ENCODE peak calls at places on chromosome 21, in five cellular contexts. One of them, this sample, is unnamed.

GRCh38 chr21:35663856-35664606 is 396.3 kb downstream of the SETD4 start:
- DNase-seq in K562: no peak
- DNase-seq in dorsolateral prefrontal cortex: no peak
- DNase-seq in breast epithelium: no peak
- DNase-seq in left ventricle myocardium inferior: no peak
- DNase-seq in this sample: no peak

GRCh38 chr21:24590261-24590660 is 1017.0 kb downstream of the MRPL39 start:
- DNase-seq in dorsolateral prefrontal cortex: no peak
- DNase-seq in left ventricle myocardium inferior: no peak
- DNase-seq in breast epithelium: no peak
- DNase-seq in K562: no peak
- DNase-seq in this sample: no peak

GRCh38 chr21:46347791-46348381 is 23.9 kb downstream of the PCNT start:
- DNase-seq in breast epithelium: no peak
- DNase-seq in dorsolateral prefrontal cortex: no peak
- DNase-seq in left ventricle myocardium inferior: peak; percentile 74
- DNase-seq in K562: no peak
- DNase-seq in this sample: no peak

GRCh38 chr21:24594082-24594481 is 1013.2 kb downstream of the MRPL39 start:
- DNase-seq in breast epithelium: no peak
- DNase-seq in dorsolateral prefrontal cortex: no peak
- DNase-seq in K562: peak; percentile 3
- DNase-seq in left ventricle myocardium inferior: no peak
- DNase-seq in this sample: no peak

GRCh38 chr21:33395866-33396265 is 7.3 kb upstream of the IFNGR2 start:
- DNase-seq in dorsolateral prefrontal cortex: no peak
- DNase-seq in left ventricle myocardium inferior: no peak
- DNase-seq in K562: no peak
- DNase-seq in breast epithelium: no peak
- DNase-seq in this sample: no peak

GRCh38 chr21:22892041-22892440 is 1893.8 kb downstream of the NCAM2 start:
- DNase-seq in left ventricle myocardium inferior: no peak
- DNase-seq in dorsolateral prefrontal cortex: no peak
- DNase-seq in K562: no peak
- DNase-seq in breast epithelium: no peak
- DNase-seq in this sample: no peak

GRCh38 chr21:32889596-32889995 is 118.0 kb upstream of the PAXBP1 start:
- DNase-seq in dorsolateral prefrontal cortex: no peak
- DNase-seq in breast epithelium: no peak
- DNase-seq in K562: no peak
- DNase-seq in left ventricle myocardium inferior: no peak
- DNase-seq in this sample: no peak

GRCh38 chr21:34946385-34947121 is 102.5 kb downstream of the RUNX1 start:
- DNase-seq in left ventricle myocardium inferior: no peak
- DNase-seq in dorsolateral prefrontal cortex: no peak
- DNase-seq in K562: no peak
- DNase-seq in breast epithelium: no peak
- DNase-seq in this sample: no peak

GRCh38 chr21:38958940-38959685 is 153.4 kb downstream of the ETS2 start:
- DNase-seq in K562: peak; percentile 15
- DNase-seq in left ventricle myocardium inferior: no peak
- DNase-seq in dorsolateral prefrontal cortex: no peak
- DNase-seq in breast epithelium: no peak
- DNase-seq in this sample: no peak

GRCh38 chr21:40616377-40616704 is 230.6 kb downstream of the DSCAM start:
- DNase-seq in dorsolateral prefrontal cortex: no peak
- DNase-seq in left ventricle myocardium inferior: no peak
- DNase-seq in K562: no peak
- DNase-seq in breast epithelium: no peak
- DNase-seq in this sample: no peak

GRCh38 chr21:31514598-31514997 is 144.9 kb upstream of the SOD1 start:
- DNase-seq in K562: no peak
- DNase-seq in left ventricle myocardium inferior: no peak
- DNase-seq in breast epithelium: no peak
- DNase-seq in dorsolateral prefrontal cortex: peak; percentile 84
- DNase-seq in this sample: peak; percentile 57

GRCh38 chr21:26100573-26100972 is 70.0 kb downstream of the APP start:
- DNase-seq in left ventricle myocardium inferior: no peak
- DNase-seq in breast epithelium: no peak
- DNase-seq in K562: no peak
- DNase-seq in dorsolateral prefrontal cortex: no peak
- DNase-seq in this sample: no peak

GRCh38 chr21:32728455-32729237 is 833 bp upstream of the SYNJ1 start:
- DNase-seq in dorsolateral prefrontal cortex: no peak
- DNase-seq in K562: no peak
- DNase-seq in breast epithelium: no peak
- DNase-seq in left ventricle myocardium inferior: no peak
- DNase-seq in this sample: no peak

GRCh38 chr21:35408401-35408800 is 359.3 kb upstream of the RUNX1 start:
- DNase-seq in breast epithelium: no peak
- DNase-seq in dorsolateral prefrontal cortex: no peak
- DNase-seq in left ventricle myocardium inferior: no peak
- DNase-seq in K562: no peak
- DNase-seq in this sample: no peak

GRCh38 chr21:31248598-31248997 is 95.5 kb downstream of the TIAM1 start:
- DNase-seq in left ventricle myocardium inferior: no peak
- DNase-seq in dorsolateral prefrontal cortex: no peak
- DNase-seq in K562: no peak
- DNase-seq in breast epithelium: no peak
- DNase-seq in this sample: no peak

GRCh38 chr21:33686386-33686785 is 44.1 kb downstream of the ITSN1 start:
- DNase-seq in K562: no peak
- DNase-seq in left ventricle myocardium inferior: no peak
- DNase-seq in breast epithelium: no peak
- DNase-seq in dorsolateral prefrontal cortex: no peak
- DNase-seq in this sample: no peak

GRCh38 chr21:31416465-31416864 is 72.4 kb upstream of the TIAM1 start:
- DNase-seq in dorsolateral prefrontal cortex: no peak
- DNase-seq in K562: no peak
- DNase-seq in left ventricle myocardium inferior: no peak
- DNase-seq in breast epithelium: no peak
- DNase-seq in this sample: no peak

GRCh38 chr21:33643658-33644311 is 1.5 kb downstream of the ITSN1 start:
- DNase-seq in K562: peak; percentile 18
- DNase-seq in dorsolateral prefrontal cortex: no peak
- DNase-seq in left ventricle myocardium inferior: no peak
- DNase-seq in breast epithelium: no peak
- DNase-seq in this sample: no peak

GRCh38 chr21:32349333-32349944 is 43.4 kb downstream of the URB1 start:
- DNase-seq in K562: no peak
- DNase-seq in breast epithelium: no peak
- DNase-seq in dorsolateral prefrontal cortex: no peak
- DNase-seq in left ventricle myocardium inferior: no peak
- DNase-seq in this sample: no peak

GRCh38 chr21:20943476-20944085 is 54.6 kb upstream of the NCAM2 start:
- DNase-seq in dorsolateral prefrontal cortex: peak; percentile 52
- DNase-seq in left ventricle myocardium inferior: no peak
- DNase-seq in K562: no peak
- DNase-seq in breast epithelium: no peak
- DNase-seq in this sample: no peak

GRCh38 chr21:31606081-31606874 is 53.2 kb upstream of the SOD1 start:
- DNase-seq in K562: no peak
- DNase-seq in breast epithelium: no peak
- DNase-seq in left ventricle myocardium inferior: no peak
- DNase-seq in dorsolateral prefrontal cortex: no peak
- DNase-seq in this sample: no peak

GRCh38 chr21:25107708-25108107 is 499.6 kb downstream of the MRPL39 start:
- DNase-seq in breast epithelium: no peak
- DNase-seq in dorsolateral prefrontal cortex: no peak
- DNase-seq in left ventricle myocardium inferior: no peak
- DNase-seq in K562: no peak
- DNase-seq in this sample: no peak

GRCh38 chr21:20639026-20639425 is 359.2 kb upstream of the NCAM2 start:
- DNase-seq in left ventricle myocardium inferior: no peak
- DNase-seq in dorsolateral prefrontal cortex: no peak
- DNase-seq in K562: no peak
- DNase-seq in breast epithelium: no peak
- DNase-seq in this sample: no peak

GRCh38 chr21:20459838-20460237 is 538.4 kb upstream of the NCAM2 start:
- DNase-seq in left ventricle myocardium inferior: no peak
- DNase-seq in breast epithelium: no peak
- DNase-seq in K562: no peak
- DNase-seq in dorsolateral prefrontal cortex: no peak
- DNase-seq in this sample: no peak

GRCh38 chr21:17371470-17371869 is 141.4 kb upstream of the CXADR start:
- DNase-seq in left ventricle myocardium inferior: no peak
- DNase-seq in dorsolateral prefrontal cortex: no peak
- DNase-seq in breast epithelium: no peak
- DNase-seq in K562: no peak
- DNase-seq in this sample: no peak

GRCh38 chr21:33480481-33481103 is 818 bp upstream of the TMEM50B start:
- DNase-seq in dorsolateral prefrontal cortex: no peak
- DNase-seq in K562: no peak
- DNase-seq in left ventricle myocardium inferior: no peak
- DNase-seq in breast epithelium: no peak
- DNase-seq in this sample: no peak

GRCh38 chr21:32456497-32456918 is 44.0 kb downstream of the EVA1C start:
- DNase-seq in K562: no peak
- DNase-seq in left ventricle myocardium inferior: no peak
- DNase-seq in dorsolateral prefrontal cortex: no peak
- DNase-seq in breast epithelium: no peak
- DNase-seq in this sample: no peak

GRCh38 chr21:31253684-31254083 is 90.4 kb downstream of the TIAM1 start:
- DNase-seq in dorsolateral prefrontal cortex: no peak
- DNase-seq in K562: no peak
- DNase-seq in left ventricle myocardium inferior: no peak
- DNase-seq in breast epithelium: no peak
- DNase-seq in this sample: no peak

GRCh38 chr21:37276377-37276776 is 9.2 kb upstream of the VPS26C start:
- DNase-seq in breast epithelium: no peak
- DNase-seq in dorsolateral prefrontal cortex: no peak
- DNase-seq in left ventricle myocardium inferior: no peak
- DNase-seq in K562: no peak
- DNase-seq in this sample: no peak

GRCh38 chr21:37281579-37281978 is 14.4 kb upstream of the VPS26C start:
- DNase-seq in dorsolateral prefrontal cortex: no peak
- DNase-seq in left ventricle myocardium inferior: no peak
- DNase-seq in K562: no peak
- DNase-seq in breast epithelium: no peak
- DNase-seq in this sample: no peak

GRCh38 chr21:37278199-37278598 is 11.1 kb upstream of the VPS26C start:
- DNase-seq in breast epithelium: no peak
- DNase-seq in left ventricle myocardium inferior: no peak
- DNase-seq in dorsolateral prefrontal cortex: no peak
- DNase-seq in K562: no peak
- DNase-seq in this sample: no peak

DNA sequence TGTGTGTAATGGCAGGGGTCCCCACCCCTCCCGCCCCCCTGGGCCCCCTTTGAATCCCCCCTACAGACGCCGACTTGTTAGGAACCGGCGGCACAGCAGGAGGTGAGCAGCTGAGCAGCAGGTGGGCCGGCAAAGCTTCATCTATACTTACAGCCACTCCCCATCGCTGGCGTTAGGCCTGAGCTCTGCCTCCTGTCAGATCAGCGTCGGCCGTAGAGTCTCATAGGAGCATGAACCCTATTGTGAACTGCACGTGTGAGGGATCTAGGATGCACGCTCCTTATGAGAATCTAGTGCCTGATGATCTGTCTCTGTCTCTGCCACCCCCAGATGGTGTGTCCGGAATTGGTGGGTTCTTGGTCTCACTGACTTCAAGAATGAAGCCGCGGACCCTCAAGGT is 14.9 kb upstream of the VPS26C start:
- DNase-seq in left ventricle myocardium inferior: no peak
- DNase-seq in dorsolateral prefrontal cortex: no peak
- DNase-seq in breast epithelium: no peak
- DNase-seq in K562: peak; percentile 54
- DNase-seq in this sample: no peak
- H3K27ac ChIP-seq in left ventricle myocardium inferior: no peak overlapping the region
- H3K27ac ChIP-seq in dorsolateral prefrontal cortex: no peak overlapping the region
- H3K27ac ChIP-seq in breast epithelium: no peak overlapping the region
- H3K27ac ChIP-seq in K562: no peak overlapping the region
- H3K27ac ChIP-seq in this sample: no peak overlapping the region

DNA sequence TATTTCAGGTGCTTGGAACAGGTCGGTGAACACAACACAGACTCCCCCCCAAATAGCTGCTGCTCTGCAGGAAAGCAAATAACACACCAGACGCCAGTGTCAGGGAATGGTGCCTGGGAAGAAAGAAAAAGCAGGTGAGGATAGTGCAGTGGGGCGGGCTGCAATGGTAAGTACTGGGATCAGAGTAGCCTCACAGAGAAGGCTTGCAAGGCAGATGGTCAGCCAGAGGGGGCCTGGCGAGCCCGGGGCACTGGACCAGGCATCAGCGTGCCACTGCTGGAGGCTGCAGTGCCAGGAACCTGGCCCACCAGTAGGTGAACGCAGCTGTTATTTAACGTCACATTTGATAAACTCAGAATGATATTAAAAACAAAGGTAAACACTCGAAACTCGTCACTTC is 60.0 kb downstream of the POFUT2 start:
- DNase-seq in breast epithelium: no peak
- DNase-seq in left ventricle myocardium inferior: no peak
- DNase-seq in K562: no peak
- DNase-seq in dorsolateral prefrontal cortex: no peak
- DNase-seq in this sample: no peak
- H3K27ac ChIP-seq in breast epithelium: no peak overlapping the region
- H3K27ac ChIP-seq in left ventricle myocardium inferior: no peak overlapping the region
- H3K27ac ChIP-seq in K562: no peak overlapping the region
- H3K27ac ChIP-seq in dorsolateral prefrontal cortex: no peak overlapping the region
- H3K27ac ChIP-seq in this sample: no peak overlapping the region

DNA sequence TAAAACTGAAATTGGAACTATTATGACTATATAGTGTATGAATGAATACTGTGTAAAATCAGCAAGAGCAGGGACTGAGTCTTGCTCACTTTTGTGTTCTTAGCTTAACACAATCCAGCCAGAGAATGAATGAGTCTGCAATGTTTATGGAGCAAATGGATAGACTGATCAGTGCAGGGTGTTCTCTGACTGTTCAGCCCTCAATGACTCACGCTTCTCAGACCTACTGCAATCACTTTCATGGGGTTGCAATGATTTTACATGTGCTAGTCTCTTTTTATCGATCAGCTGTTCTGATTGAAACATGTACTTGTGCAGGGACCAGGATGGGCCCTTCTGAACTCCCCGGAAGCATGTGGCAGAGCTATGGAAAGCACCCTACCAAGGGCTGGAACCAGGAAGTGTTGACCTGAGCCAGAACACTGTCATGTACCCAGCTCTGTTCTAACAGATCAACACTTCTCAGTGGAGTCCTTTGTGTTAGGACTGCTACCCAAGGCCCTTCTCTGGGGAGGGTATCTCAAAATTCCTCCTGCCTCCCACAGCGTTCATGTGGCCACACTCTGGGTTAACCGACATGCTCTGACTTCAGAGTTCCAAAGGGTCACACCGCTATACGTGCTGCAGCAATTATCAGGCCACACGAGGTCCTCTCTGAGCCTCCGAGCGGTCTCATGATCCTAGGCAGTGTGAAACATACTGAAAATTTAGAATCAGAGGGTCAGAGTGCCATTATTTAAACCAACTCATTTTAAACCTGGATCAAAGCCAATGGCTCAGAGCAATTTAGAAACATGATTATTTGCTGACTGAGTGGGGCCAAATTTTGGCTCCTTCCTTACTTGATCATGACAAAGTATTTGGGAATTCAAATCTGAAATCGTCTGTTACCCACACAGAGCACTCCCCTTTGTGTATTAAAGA is 35.2 kb downstream of the GRIK1 start:
- DNase-seq in dorsolateral prefrontal cortex: no peak
- DNase-seq in breast epithelium: no peak
- DNase-seq in left ventricle myocardium inferior: no peak
- DNase-seq in K562: peak; percentile 52
- DNase-seq in this sample: no peak
- H3K27ac ChIP-seq in dorsolateral prefrontal cortex: no peak overlapping the region
- H3K27ac ChIP-seq in breast epithelium: no peak overlapping the region
- H3K27ac ChIP-seq in left ventricle myocardium inferior: no peak overlapping the region
- H3K27ac ChIP-seq in K562: peak overlapping the region; percentile 13
- H3K27ac ChIP-seq in this sample: no peak overlapping the region

GRCh38 chr21:36699546-36700294 is 805 bp downstream of the SIM2 start:
- DNase-seq in dorsolateral prefrontal cortex: no peak
- DNase-seq in K562: no peak
- DNase-seq in breast epithelium: no peak
- DNase-seq in left ventricle myocardium inferior: no peak
- DNase-seq in this sample: no peak
- H3K27ac ChIP-seq in dorsolateral prefrontal cortex: no peak overlapping the region
- H3K27ac ChIP-seq in K562: no peak overlapping the region
- H3K27ac ChIP-seq in breast epithelium: no peak overlapping the region
- H3K27ac ChIP-seq in left ventricle myocardium inferior: no peak overlapping the region
- H3K27ac ChIP-seq in this sample: no peak overlapping the region

This sample was measured in substantia nigra.